ENCODE peak calls at places on chromosomes 2 and 18, in nine cellular contexts. W is spleen, H is astrocyte, O is transverse colon, R is ascending aorta, D is prostate gland, M is OCI-LY7, B is heart left ventricle, X is HCT116. N is an unnamed sample. For H3K9me3, the result is how much of the 10 kb centered on the place peaks cover.

GRCh38 chr2:233003658-233004555 is 9.1 kb downstream of the NGEF start:
- DNase-seq in W (peak), H (no peak), O (no peak), R (peak), D (no peak), M (no peak), B (no peak), X (no peak), N (no peak)

GRCh38 chr2:100610381-100610831 is 47.6 kb downstream of the PDCL3 start:
- DNase-seq in W (peak), H (peak), O (peak), R (peak), D (peak), M (peak), B (peak), X (peak), N (peak)

GRCh38 chr18:45997689-45998088 is 30.6 kb upstream of the EPG5 start:
- DNase-seq in W (no peak), H (no peak), O (no peak), R (no peak), D (no peak), M (no peak), B (no peak), X (no peak), N (no peak)

GRCh38 chr18:73850782-73851181 is 296.9 kb downstream of the FBXO15 start:
- DNase-seq in W (no peak), H (no peak), O (no peak), R (no peak), D (no peak), M (no peak), B (no peak), X (no peak), N (no peak)

GRCh38 chr2:52431352-52431760 is 1336.2 kb upstream of the CHAC2 start:
- DNase-seq in W (no peak), H (no peak), O (no peak), R (no peak), D (no peak), M (no peak), B (no peak), X (no peak), N (no peak)

GRCh38 chr2:229553091-229553490 is 161.3 kb downstream of the DNER start:
- DNase-seq in W (no peak), H (peak), O (no peak), R (no peak), D (no peak), M (no peak), B (no peak), X (no peak), N (no peak)

GRCh38 chr2:233593201-233593600 is 24.2 kb upstream of the UGT1A8 start:
- DNase-seq in W (no peak), H (peak), O (no peak), R (no peak), D (no peak), M (no peak), B (no peak), X (no peak), N (no peak)

GRCh38 chr2:219302412-219302968 is 6.7 kb downstream of the PTPRN start:
- DNase-seq in W (peak), H (no peak), O (no peak), R (no peak), D (no peak), M (no peak), B (no peak), X (no peak), N (no peak)

GRCh38 chr2:222239945-222240675 is 58.7 kb downstream of the PAX3 start:
- DNase-seq in W (no peak), H (no peak), O (no peak), R (no peak), D (no peak), M (no peak), B (no peak), X (no peak), N (no peak)

GRCh38 chr2:111711270-111711669 is 172.7 kb downstream of the ANAPC1 start:
- DNase-seq in W (no peak), H (no peak), O (no peak), R (peak), D (no peak), M (no peak), B (no peak), X (no peak), N (no peak)

GRCh38 chr18:275486-275885 is 7.6 kb upstream of the THOC1 start:
- DNase-seq in W (peak), H (no peak), O (no peak), R (no peak), D (no peak), M (no peak), B (peak), X (no peak), N (no peak)

GRCh38 chr2:127100261-127101047 is 6.5 kb downstream of the BIN1 start:
- DNase-seq in W (peak), H (no peak), O (peak), R (no peak), D (no peak), M (no peak), B (no peak), X (no peak), N (no peak)

GRCh38 chr18:2981212-2981728 is 31.7 kb downstream of the LPIN2 start:
- DNase-seq in W (no peak), H (peak), O (no peak), R (no peak), D (no peak), M (peak), B (no peak), X (no peak), N (no peak)

GRCh38 chr2:73907840-73908452 is 15.1 kb downstream of the ACTG2 start:
- DNase-seq in W (no peak), H (peak), O (peak), R (no peak), D (no peak), M (peak), B (no peak), X (no peak), N (no peak)

GRCh38 chr2:111698743-111699554 is 185.0 kb downstream of the ANAPC1 start:
- DNase-seq in W (peak), H (peak), O (peak), R (peak), D (peak), M (peak), B (peak), X (peak), N (peak)

GRCh38 chr18:3321133-3321812 is 59.3 kb downstream of the MYL12B start:
- DNase-seq in W (no peak), H (peak), O (no peak), R (no peak), D (no peak), M (peak), B (no peak), X (no peak), N (peak)

GRCh38 chr2:139281124-139281523 is 500.9 kb upstream of the NXPH2 start:
- DNase-seq in W (no peak), H (no peak), O (no peak), R (no peak), D (no peak), M (no peak), B (no peak), X (no peak), N (no peak)

GRCh38 chr2:173963323-173963816 is 1.8 kb downstream of the SP3 start:
- DNase-seq in W (no peak), H (peak), O (peak), R (no peak), D (no peak), M (peak), B (no peak), X (no peak), N (peak)

GRCh38 chr18:13222371-13223281 is 4.1 kb downstream of the LDLRAD4 start:
- DNase-seq in W (no peak), H (peak), O (peak), R (peak), D (peak), M (no peak), B (peak), X (no peak), N (no peak)

GRCh38 chr2:237539681-237540080 is 26.7 kb upstream of the PRLH start:
- DNase-seq in W (peak), H (no peak), O (no peak), R (no peak), D (no peak), M (no peak), B (no peak), X (no peak), N (no peak)

GRCh38 chr2:207015901-207016300 is 76.6 kb downstream of the CPO start:
- DNase-seq in W (no peak), H (no peak), O (no peak), R (no peak), D (no peak), M (no peak), B (no peak), X (no peak), N (no peak)

GRCh38 chr2:130372055-130372832 is 16.4 kb downstream of the PTPN18 start:
- DNase-seq in W (peak), H (peak), O (peak), R (peak), D (peak), M (peak), B (peak), X (peak), N (peak)

GRCh38 chr18:51162617-51163016 is 34.9 kb downstream of the MEX3C start:
- DNase-seq in W (no peak), H (no peak), O (no peak), R (no peak), D (no peak), M (no peak), B (no peak), X (no peak), N (no peak)

GRCh38 chr2:72141881-72142742 is 5.5 kb downstream of the CYP26B1 start:
- DNase-seq in W (peak), H (no peak), O (no peak), R (peak), D (no peak), M (no peak), B (peak), X (no peak), N (no peak)

GRCh38 chr2:109162999-109163398 is 34.0 kb downstream of the SH3RF3 start:
- DNase-seq in W (no peak), H (peak), O (no peak), R (peak), D (no peak), M (no peak), B (peak), X (no peak), N (no peak)

GRCh38 chr2:143422681-143423080 is 293.5 kb downstream of the ARHGAP15 start:
- DNase-seq in W (no peak), H (no peak), O (no peak), R (no peak), D (no peak), M (no peak), B (no peak), X (no peak), N (no peak)

GRCh38 chr2:20567926-20568179 is 83.0 kb downstream of the HS1BP3 start:
- DNase-seq in W (no peak), H (no peak), O (no peak), R (no peak), D (no peak), M (no peak), B (no peak), X (no peak), N (no peak)

GRCh38 chr2:85907671-85908157 is 18.9 kb upstream of the ST3GAL5 start:
- DNase-seq in W (no peak), H (peak), O (no peak), R (no peak), D (peak), M (no peak), B (no peak), X (no peak), N (no peak)

GRCh38 chr2:20241973-20242726 is 17.2 kb upstream of the SDC1 start:
- DNase-seq in W (no peak), H (no peak), O (no peak), R (no peak), D (no peak), M (no peak), B (no peak), X (no peak), N (no peak)

GRCh38 chr2:313991-314390 is 26.1 kb upstream of the ALKAL2 start:
- DNase-seq in W (no peak), H (no peak), O (no peak), R (no peak), D (no peak), M (no peak), B (no peak), X (no peak), N (no peak)

GRCh38 chr2:237231593-237231992 is 145.9 kb downstream of the COPS8 start:
- DNase-seq in W (no peak), H (peak), O (no peak), R (no peak), D (no peak), M (no peak), B (no peak), X (no peak), N (no peak)

GRCh38 chr2:135985826-135986393 is 484 bp upstream of the DARS1 start:
- DNase-seq in W (no peak), H (no peak), O (no peak), R (no peak), D (no peak), M (peak), B (no peak), X (no peak), N (no peak)

GRCh38 chr2:155583674-155584195 is 748.8 kb downstream of the NR4A2 start:
- DNase-seq in W (no peak), H (no peak), O (no peak), R (no peak), D (no peak), M (no peak), B (no peak), X (no peak), N (no peak)
- H3K9me3 ChIP-seq in W (under half), H (under half), O (under half), R (under half), D (under half), M (under half), B (under half), X (under half), N (under half)

GRCh38 chr2:18455256-18455862 is 105.1 kb downstream of the RDH14 start:
- DNase-seq in W (no peak), H (peak), O (no peak), R (peak), D (no peak), M (no peak), B (no peak), X (no peak), N (no peak)
- TF ChIP-seq CTCF in W (no peak), H (no peak), O (no peak), R (no peak), D (no peak), M (peak), B (no peak), X (no peak), N (no peak)

GRCh38 chr2:189408294-189408693 is 33.0 kb upstream of the WDR75 start:
- DNase-seq in W (no peak), H (peak), O (no peak), R (no peak), D (no peak), M (no peak), B (no peak), X (no peak), N (no peak)

GRCh38 chr2:189407161-189407943 is 33.9 kb upstream of the WDR75 start:
- DNase-seq in W (no peak), H (peak), O (no peak), R (no peak), D (no peak), M (no peak), B (no peak), X (no peak), N (no peak)

GRCh38 chr2:189407944-189408209 is 33.4 kb upstream of the WDR75 start:
- DNase-seq in W (no peak), H (no peak), O (no peak), R (no peak), D (no peak), M (no peak), B (no peak), X (no peak), N (no peak)

GRCh38 chr2:189409136-189409535 is 32.1 kb upstream of the WDR75 start:
- DNase-seq in W (no peak), H (peak), O (no peak), R (no peak), D (no peak), M (no peak), B (no peak), X (no peak), N (no peak)

DNA sequence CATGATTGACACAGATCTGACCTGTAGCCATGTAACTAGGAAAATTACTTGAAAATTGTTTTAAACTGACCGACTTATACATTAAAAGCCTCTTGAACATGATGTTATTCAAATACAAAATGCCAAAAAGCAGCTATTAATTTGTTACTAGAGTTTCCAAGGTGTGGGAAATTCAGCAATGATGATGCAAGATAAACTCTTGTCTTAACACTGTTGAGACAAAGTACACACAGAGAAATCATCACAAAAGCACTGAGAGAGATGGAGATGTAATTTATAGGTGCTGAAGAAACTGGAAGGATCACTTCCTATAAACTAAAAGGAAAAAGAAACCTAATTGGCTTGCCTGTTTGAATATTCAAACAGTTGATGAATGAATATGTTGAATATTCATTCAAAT is 34.7 kb upstream of the WDR75 start:
- DNase-seq in W (no peak), H (no peak), O (no peak), R (no peak), D (no peak), M (no peak), B (no peak), X (no peak), N (no peak)
- H3K9me3 ChIP-seq in W (under half), H (under half), O (under half), R (under half), D (under half), M (under half), B (under half), X (under half), N (under half)

DNA sequence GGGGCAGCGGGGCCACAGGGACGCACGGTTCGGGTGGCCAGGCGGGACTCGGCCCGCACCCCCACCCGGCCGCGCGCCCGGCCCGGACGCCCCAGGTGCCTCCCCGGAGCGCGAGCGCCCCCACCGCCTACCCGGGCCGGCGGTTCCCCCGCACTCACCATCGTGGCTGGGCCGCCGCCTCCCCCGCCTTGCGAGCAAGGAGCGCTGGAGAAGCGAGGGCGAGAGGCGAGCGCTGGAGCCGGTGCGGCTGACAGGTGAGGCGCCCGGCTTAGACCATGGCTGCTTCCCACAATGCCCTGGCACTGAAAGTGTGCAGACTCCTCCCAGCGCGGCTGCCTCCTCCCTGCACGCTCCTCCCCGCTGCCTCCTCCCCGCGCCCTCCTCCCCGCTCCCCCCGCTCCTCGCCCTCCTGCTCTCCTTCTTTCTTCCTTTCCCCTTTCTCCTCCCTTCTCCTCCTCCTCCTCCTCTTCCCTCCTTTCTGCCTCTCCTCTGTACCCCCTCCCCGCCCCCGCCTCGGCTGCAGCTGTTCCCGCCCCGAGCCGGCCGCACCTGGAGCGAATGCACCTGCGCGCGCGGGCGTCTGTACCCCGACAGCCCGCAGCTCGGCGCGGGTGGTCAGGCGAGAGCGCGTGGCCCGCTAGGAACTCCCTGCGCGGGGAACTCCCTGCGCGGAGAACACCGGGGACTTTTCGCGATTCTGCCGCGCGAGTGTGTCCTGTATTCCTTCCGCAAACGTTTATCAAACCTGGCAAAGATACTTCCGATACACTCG is at the start of gene AP1S3:
- DNase-seq in W (peak), H (peak), O (peak), R (peak), D (peak), M (peak), B (peak), X (peak), N (peak)
- TF ChIP-seq CTCF in W (no peak), H (no peak), O (no peak), R (no peak), D (no peak), M (peak), B (no peak), X (no peak), N (no peak)

GRCh38 chr2:125566422-125566821 is 1089.5 kb upstream of the GYPC start:
- DNase-seq in W (no peak), H (no peak), O (no peak), R (no peak), D (no peak), M (no peak), B (no peak), X (no peak), N (no peak)
- H3K9me3 ChIP-seq in W (under half), H (under half), O (under half), R (under half), D (under half), M (under half), B (under half), X (under half), N (under half)

GRCh38 chr18:29361843-29362242 is 1184.9 kb upstream of the CDH2 start:
- DNase-seq in W (no peak), H (no peak), O (no peak), R (no peak), D (no peak), M (peak), B (no peak), X (no peak), N (no peak)
- TF ChIP-seq CTCF in W (no peak), H (no peak), O (no peak), R (no peak), D (no peak), M (peak), B (no peak), X (no peak), N (no peak)

GRCh38 chr2:6852210-6852609 is 13.5 kb downstream of the CMPK2 start:
- DNase-seq in W (no peak), H (no peak), O (no peak), R (no peak), D (no peak), M (no peak), B (no peak), X (no peak), N (no peak)

GRCh38 chr2:6855860-6856547 is 9.7 kb downstream of the CMPK2 start:
- DNase-seq in W (no peak), H (no peak), O (no peak), R (no peak), D (no peak), M (no peak), B (no peak), X (no peak), N (peak)

DNA sequence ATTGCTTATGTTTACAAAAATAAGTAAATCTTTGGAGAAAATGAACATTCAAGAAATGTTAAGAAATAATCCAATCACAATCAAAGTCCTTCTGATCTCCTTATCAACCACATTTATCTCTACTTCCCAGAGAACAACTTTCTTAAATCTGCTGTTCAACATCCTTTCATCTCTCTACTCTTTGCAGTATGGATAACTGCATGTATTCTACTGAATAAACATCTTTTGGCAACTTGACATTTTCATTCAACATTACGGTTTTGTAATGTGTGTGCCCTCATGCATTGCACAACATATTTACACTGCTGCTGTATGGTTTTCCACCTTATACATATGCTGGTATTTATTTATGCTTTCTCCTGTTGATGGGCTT is 9.2 kb downstream of the CMPK2 start:
- DNase-seq in W (no peak), H (no peak), O (no peak), R (no peak), D (no peak), M (no peak), B (no peak), X (no peak), N (no peak)
- H3K9me3 ChIP-seq in W (under half), H (under half), O (under half), R (under half), D (under half), M (under half), B (under half), X (under half), N (under half)

N was measured in lung.